ENCODE peak calls at places on chromosomes 7 and 10, in eight cellular contexts. One of them, this sample, is unnamed.
A peak's percentile ranks its signal among the peaks of the same experiment; 100 is the strongest.

GRCh38 chr10:14595526-14596182 is 179.0 kb downstream of the FAM107B start:
- DNase-seq in hippocampal formation: no peak
- DNase-seq in NCI-H345: no peak
- DNase-seq in A549: no peak
- DNase-seq in HCEC 1CT: no peak
- DNase-seq in progenitor cell of endocrine pancreas: no peak
- DNase-seq in effector CD8-positive, alpha-beta T cell: no peak
- DNase-seq in thoracic aorta: no peak
- DNase-seq in this sample: no peak

GRCh38 chr7:137879357-137880158 is 32.8 kb upstream of the DGKI start:
- DNase-seq in hippocampal formation: no peak
- DNase-seq in NCI-H345: no peak
- DNase-seq in A549: no peak
- DNase-seq in HCEC 1CT: no peak
- DNase-seq in progenitor cell of endocrine pancreas: no peak
- DNase-seq in effector CD8-positive, alpha-beta T cell: no peak
- DNase-seq in thoracic aorta: no peak
- DNase-seq in this sample: peak; percentile 61

GRCh38 chr7:70828366-70828765 is 303.6 kb upstream of the GALNT17 start:
- DNase-seq in hippocampal formation: no peak
- DNase-seq in NCI-H345: no peak
- DNase-seq in A549: no peak
- DNase-seq in HCEC 1CT: no peak
- DNase-seq in progenitor cell of endocrine pancreas: no peak
- DNase-seq in effector CD8-positive, alpha-beta T cell: no peak
- DNase-seq in thoracic aorta: no peak
- DNase-seq in this sample: no peak

GRCh38 chr10:37700886-37701780 is 156.3 kb downstream of the ZNF248 start:
- DNase-seq in hippocampal formation: no peak
- DNase-seq in NCI-H345: no peak
- DNase-seq in A549: no peak
- DNase-seq in HCEC 1CT: no peak
- DNase-seq in progenitor cell of endocrine pancreas: no peak
- DNase-seq in effector CD8-positive, alpha-beta T cell: no peak
- DNase-seq in thoracic aorta: no peak
- DNase-seq in this sample: no peak

GRCh38 chr7:30322656-30323355 is 38.4 kb downstream of the ZNRF2 start:
- DNase-seq in hippocampal formation: no peak
- DNase-seq in NCI-H345: no peak
- DNase-seq in A549: no peak
- DNase-seq in HCEC 1CT: no peak
- DNase-seq in progenitor cell of endocrine pancreas: no peak
- DNase-seq in effector CD8-positive, alpha-beta T cell: no peak
- DNase-seq in thoracic aorta: no peak
- DNase-seq in this sample: no peak

GRCh38 chr7:55185941-55186609 is 167.3 kb downstream of the EGFR start:
- DNase-seq in hippocampal formation: no peak
- DNase-seq in NCI-H345: no peak
- DNase-seq in A549: peak; percentile 92
- DNase-seq in HCEC 1CT: peak; percentile 91
- DNase-seq in progenitor cell of endocrine pancreas: no peak
- DNase-seq in effector CD8-positive, alpha-beta T cell: no peak
- DNase-seq in thoracic aorta: no peak
- DNase-seq in this sample: peak; percentile 96

GRCh38 chr7:116075351-116076145 is 45.0 kb upstream of the TFEC start:
- DNase-seq in hippocampal formation: no peak
- DNase-seq in NCI-H345: peak; percentile 9
- DNase-seq in A549: no peak
- DNase-seq in HCEC 1CT: no peak
- DNase-seq in progenitor cell of endocrine pancreas: no peak
- DNase-seq in effector CD8-positive, alpha-beta T cell: no peak
- DNase-seq in thoracic aorta: no peak
- DNase-seq in this sample: peak; percentile 7

GRCh38 chr10:102045292-102045691 is 10.7 kb downstream of the ARMH3 start:
- DNase-seq in hippocampal formation: no peak
- DNase-seq in NCI-H345: no peak
- DNase-seq in A549: no peak
- DNase-seq in HCEC 1CT: no peak
- DNase-seq in progenitor cell of endocrine pancreas: no peak
- DNase-seq in effector CD8-positive, alpha-beta T cell: no peak
- DNase-seq in thoracic aorta: no peak
- DNase-seq in this sample: no peak

GRCh38 chr7:27999829-28000228 is 180.8 kb downstream of the JAZF1 start:
- DNase-seq in hippocampal formation: no peak
- DNase-seq in NCI-H345: peak; percentile 71
- DNase-seq in A549: no peak
- DNase-seq in HCEC 1CT: no peak
- DNase-seq in progenitor cell of endocrine pancreas: no peak
- DNase-seq in effector CD8-positive, alpha-beta T cell: no peak
- DNase-seq in thoracic aorta: no peak
- DNase-seq in this sample: no peak

GRCh38 chr7:12761691-12762090 is 74.3 kb downstream of the ARL4A start:
- DNase-seq in hippocampal formation: no peak
- DNase-seq in NCI-H345: no peak
- DNase-seq in A549: no peak
- DNase-seq in HCEC 1CT: no peak
- DNase-seq in progenitor cell of endocrine pancreas: no peak
- DNase-seq in effector CD8-positive, alpha-beta T cell: no peak
- DNase-seq in thoracic aorta: no peak
- DNase-seq in this sample: no peak

GRCh38 chr10:88271736-88272135 is 311.4 kb downstream of the RNLS start:
- DNase-seq in hippocampal formation: no peak
- DNase-seq in NCI-H345: no peak
- DNase-seq in A549: no peak
- DNase-seq in HCEC 1CT: peak; percentile 36
- DNase-seq in progenitor cell of endocrine pancreas: no peak
- DNase-seq in effector CD8-positive, alpha-beta T cell: no peak
- DNase-seq in thoracic aorta: no peak
- DNase-seq in this sample: peak; percentile 43

GRCh38 chr10:93006435-93007039 is 54.1 kb upstream of the CYP26C1 start:
- DNase-seq in hippocampal formation: peak; percentile 5
- DNase-seq in NCI-H345: no peak
- DNase-seq in A549: peak; percentile 13
- DNase-seq in HCEC 1CT: peak; percentile 57
- DNase-seq in progenitor cell of endocrine pancreas: no peak
- DNase-seq in effector CD8-positive, alpha-beta T cell: no peak
- DNase-seq in thoracic aorta: no peak
- DNase-seq in this sample: peak; percentile 75

GRCh38 chr7:29723599-29723998 is 82.7 kb upstream of the WIPF3 start:
- DNase-seq in hippocampal formation: no peak
- DNase-seq in NCI-H345: no peak
- DNase-seq in A549: no peak
- DNase-seq in HCEC 1CT: peak; percentile 70
- DNase-seq in progenitor cell of endocrine pancreas: no peak
- DNase-seq in effector CD8-positive, alpha-beta T cell: no peak
- DNase-seq in thoracic aorta: no peak
- DNase-seq in this sample: peak; percentile 15

GRCh38 chr10:96840841-96841518 is 8.9 kb downstream of the LCOR start:
- DNase-seq in hippocampal formation: no peak
- DNase-seq in NCI-H345: no peak
- DNase-seq in A549: no peak
- DNase-seq in HCEC 1CT: peak; percentile 19
- DNase-seq in progenitor cell of endocrine pancreas: no peak
- DNase-seq in effector CD8-positive, alpha-beta T cell: no peak
- DNase-seq in thoracic aorta: no peak
- DNase-seq in this sample: peak; percentile 60

GRCh38 chr10:76115131-76115470 is 683.7 kb downstream of the LRMDA start:
- DNase-seq in hippocampal formation: no peak
- DNase-seq in NCI-H345: no peak
- DNase-seq in A549: no peak
- DNase-seq in HCEC 1CT: no peak
- DNase-seq in progenitor cell of endocrine pancreas: no peak
- DNase-seq in effector CD8-positive, alpha-beta T cell: no peak
- DNase-seq in thoracic aorta: no peak
- DNase-seq in this sample: no peak

GRCh38 chr10:120017731-120018130 is 125.2 kb downstream of the SEC23IP start:
- DNase-seq in hippocampal formation: no peak
- DNase-seq in NCI-H345: peak; percentile 13
- DNase-seq in A549: no peak
- DNase-seq in HCEC 1CT: no peak
- DNase-seq in progenitor cell of endocrine pancreas: no peak
- DNase-seq in effector CD8-positive, alpha-beta T cell: no peak
- DNase-seq in thoracic aorta: no peak
- DNase-seq in this sample: no peak

GRCh38 chr7:70143089-70144044 is 545.1 kb downstream of the AUTS2 start:
- DNase-seq in hippocampal formation: no peak
- DNase-seq in NCI-H345: no peak
- DNase-seq in A549: no peak
- DNase-seq in HCEC 1CT: no peak
- DNase-seq in progenitor cell of endocrine pancreas: no peak
- DNase-seq in effector CD8-positive, alpha-beta T cell: no peak
- DNase-seq in thoracic aorta: no peak
- DNase-seq in this sample: no peak

GRCh38 chr10:131730771-131731497 is 169.9 kb upstream of the PPP2R2D start:
- DNase-seq in hippocampal formation: no peak
- DNase-seq in NCI-H345: no peak
- DNase-seq in A549: no peak
- DNase-seq in HCEC 1CT: no peak
- DNase-seq in progenitor cell of endocrine pancreas: no peak
- DNase-seq in effector CD8-positive, alpha-beta T cell: no peak
- DNase-seq in thoracic aorta: no peak
- DNase-seq in this sample: no peak

GRCh38 chr10:94677691-94678090 is 5.8 kb upstream of the CYP2C18 start:
- DNase-seq in hippocampal formation: no peak
- DNase-seq in NCI-H345: no peak
- DNase-seq in A549: peak; percentile 25
- DNase-seq in HCEC 1CT: no peak
- DNase-seq in progenitor cell of endocrine pancreas: no peak
- DNase-seq in effector CD8-positive, alpha-beta T cell: no peak
- DNase-seq in thoracic aorta: no peak
- DNase-seq in this sample: no peak

GRCh38 chr7:38781991-38782390 is 127.0 kb downstream of the VPS41 start:
- DNase-seq in hippocampal formation: no peak
- DNase-seq in NCI-H345: no peak
- DNase-seq in A549: no peak
- DNase-seq in HCEC 1CT: no peak
- DNase-seq in progenitor cell of endocrine pancreas: no peak
- DNase-seq in effector CD8-positive, alpha-beta T cell: no peak
- DNase-seq in thoracic aorta: no peak
- DNase-seq in this sample: no peak

GRCh38 chr10:33799281-33799943 is 464.9 kb upstream of the NRP1 start:
- DNase-seq in hippocampal formation: no peak
- DNase-seq in NCI-H345: no peak
- DNase-seq in A549: no peak
- DNase-seq in HCEC 1CT: no peak
- DNase-seq in progenitor cell of endocrine pancreas: no peak
- DNase-seq in effector CD8-positive, alpha-beta T cell: no peak
- DNase-seq in thoracic aorta: no peak
- DNase-seq in this sample: no peak

GRCh38 chr7:115271332-115272235 is 349.7 kb downstream of the MDFIC start:
- DNase-seq in hippocampal formation: no peak
- DNase-seq in NCI-H345: no peak
- DNase-seq in A549: no peak
- DNase-seq in HCEC 1CT: no peak
- DNase-seq in progenitor cell of endocrine pancreas: no peak
- DNase-seq in effector CD8-positive, alpha-beta T cell: no peak
- DNase-seq in thoracic aorta: no peak
- DNase-seq in this sample: peak; percentile 89

GRCh38 chr7:26348987-26349809 is 57.5 kb downstream of the SNX10 start:
- DNase-seq in hippocampal formation: no peak
- DNase-seq in NCI-H345: peak; percentile 28
- DNase-seq in A549: no peak
- DNase-seq in HCEC 1CT: peak; percentile 45
- DNase-seq in progenitor cell of endocrine pancreas: no peak
- DNase-seq in effector CD8-positive, alpha-beta T cell: no peak
- DNase-seq in thoracic aorta: no peak
- DNase-seq in this sample: no peak

GRCh38 chr10:98371421-98371820 is 43.6 kb downstream of the PYROXD2 start:
- DNase-seq in hippocampal formation: no peak
- DNase-seq in NCI-H345: peak; percentile 8
- DNase-seq in A549: no peak
- DNase-seq in HCEC 1CT: no peak
- DNase-seq in progenitor cell of endocrine pancreas: no peak
- DNase-seq in effector CD8-positive, alpha-beta T cell: no peak
- DNase-seq in thoracic aorta: no peak
- DNase-seq in this sample: no peak

GRCh38 chr7:73988197-73988596 is 39.8 kb upstream of the ELN start:
- DNase-seq in hippocampal formation: peak; percentile 7
- DNase-seq in NCI-H345: no peak
- DNase-seq in A549: no peak
- DNase-seq in HCEC 1CT: no peak
- DNase-seq in progenitor cell of endocrine pancreas: no peak
- DNase-seq in effector CD8-positive, alpha-beta T cell: no peak
- DNase-seq in thoracic aorta: no peak
- DNase-seq in this sample: peak; percentile 21

GRCh38 chr7:142855756-142856564 is 1.1 kb downstream of the EPHB6 start:
- DNase-seq in hippocampal formation: no peak
- DNase-seq in NCI-H345: peak; percentile 26
- DNase-seq in A549: no peak
- DNase-seq in HCEC 1CT: no peak
- DNase-seq in progenitor cell of endocrine pancreas: no peak
- DNase-seq in effector CD8-positive, alpha-beta T cell: no peak
- DNase-seq in thoracic aorta: no peak
- DNase-seq in this sample: no peak

GRCh38 chr7:97620495-97620894 is 111.4 kb upstream of the TAC1 start:
- DNase-seq in hippocampal formation: no peak
- DNase-seq in NCI-H345: no peak
- DNase-seq in A549: no peak
- DNase-seq in HCEC 1CT: no peak
- DNase-seq in progenitor cell of endocrine pancreas: no peak
- DNase-seq in effector CD8-positive, alpha-beta T cell: no peak
- DNase-seq in thoracic aorta: no peak
- DNase-seq in this sample: no peak

GRCh38 chr7:731440-732085 is 4.5 kb upstream of the PRKAR1B start:
- DNase-seq in hippocampal formation: no peak
- DNase-seq in NCI-H345: no peak
- DNase-seq in A549: no peak
- DNase-seq in HCEC 1CT: no peak
- DNase-seq in progenitor cell of endocrine pancreas: no peak
- DNase-seq in effector CD8-positive, alpha-beta T cell: no peak
- DNase-seq in thoracic aorta: no peak
- DNase-seq in this sample: no peak

GRCh38 chr7:98724591-98724990 is 107.5 kb downstream of the NPTX2 start:
- DNase-seq in hippocampal formation: no peak
- DNase-seq in NCI-H345: no peak
- DNase-seq in A549: no peak
- DNase-seq in HCEC 1CT: no peak
- DNase-seq in progenitor cell of endocrine pancreas: no peak
- DNase-seq in effector CD8-positive, alpha-beta T cell: no peak
- DNase-seq in thoracic aorta: no peak
- DNase-seq in this sample: no peak

GRCh38 chr7:73738220-73738611 is 386 bp downstream of the ABHD11 start:
- DNase-seq in hippocampal formation: peak; percentile 24
- DNase-seq in NCI-H345: peak; percentile 61
- DNase-seq in A549: peak; percentile 74
- DNase-seq in HCEC 1CT: peak; percentile 48
- DNase-seq in progenitor cell of endocrine pancreas: no peak
- DNase-seq in effector CD8-positive, alpha-beta T cell: peak; percentile 69
- DNase-seq in thoracic aorta: no peak
- DNase-seq in this sample: peak; percentile 25

GRCh38 chr7:124996778-124997177 is 67.2 kb upstream of the POT1 start:
- DNase-seq in hippocampal formation: no peak
- DNase-seq in NCI-H345: no peak
- DNase-seq in A549: no peak
- DNase-seq in HCEC 1CT: no peak
- DNase-seq in progenitor cell of endocrine pancreas: no peak
- DNase-seq in effector CD8-positive, alpha-beta T cell: no peak
- DNase-seq in thoracic aorta: no peak
- DNase-seq in this sample: no peak

GRCh38 chr10:17867056-17867455 is 57.9 kb downstream of the MRC1 start:
- DNase-seq in hippocampal formation: no peak
- DNase-seq in NCI-H345: no peak
- DNase-seq in A549: no peak
- DNase-seq in HCEC 1CT: no peak
- DNase-seq in progenitor cell of endocrine pancreas: no peak
- DNase-seq in effector CD8-positive, alpha-beta T cell: no peak
- DNase-seq in thoracic aorta: no peak
- DNase-seq in this sample: no peak

GRCh38 chr10:46236941-46237681 is 49.7 kb upstream of the ANTXRL start:
- DNase-seq in hippocampal formation: no peak
- DNase-seq in NCI-H345: no peak
- DNase-seq in A549: no peak
- DNase-seq in HCEC 1CT: no peak
- DNase-seq in progenitor cell of endocrine pancreas: peak; percentile 3
- DNase-seq in effector CD8-positive, alpha-beta T cell: no peak
- DNase-seq in thoracic aorta: no peak
- DNase-seq in this sample: no peak

GRCh38 chr10:78685466-78686163 is 383.2 kb upstream of the ZMIZ1 start:
- DNase-seq in hippocampal formation: no peak
- DNase-seq in NCI-H345: no peak
- DNase-seq in A549: peak; percentile 41
- DNase-seq in HCEC 1CT: peak; percentile 21
- DNase-seq in progenitor cell of endocrine pancreas: no peak
- DNase-seq in effector CD8-positive, alpha-beta T cell: no peak
- DNase-seq in thoracic aorta: no peak
- DNase-seq in this sample: peak; percentile 38